ENCODE peak calls at places on chromosome 5, in five cellular contexts. One of them, this sample, is unnamed.
A peak's percentile ranks its signal among the peaks of the same experiment; 100 is the strongest.

GRCh38 chr5:85293139-85293785 is 908.6 kb upstream of the EDIL3 start:
- DNase-seq in H9: no peak
- DNase-seq in B cell: no peak
- DNase-seq in foreskin keratinocyte: no peak
- DNase-seq in heart right ventricle: no peak
- DNase-seq in this sample: no peak

GRCh38 chr5:38297830-38298608 is 39.7 kb downstream of the EGFLAM start:
- DNase-seq in H9: no peak
- DNase-seq in B cell: no peak
- DNase-seq in foreskin keratinocyte: no peak
- DNase-seq in heart right ventricle: no peak
- DNase-seq in this sample: no peak

GRCh38 chr5:109905906-109906305 is 216.2 kb downstream of the MAN2A1 start:
- DNase-seq in H9: no peak
- DNase-seq in B cell: no peak
- DNase-seq in foreskin keratinocyte: peak; percentile 49
- DNase-seq in heart right ventricle: no peak
- DNase-seq in this sample: no peak

GRCh38 chr5:176630681-176631222 is 277 bp downstream of the EIF4E1B start:
- DNase-seq in H9: no peak
- DNase-seq in B cell: no peak
- DNase-seq in foreskin keratinocyte: no peak
- DNase-seq in heart right ventricle: no peak
- DNase-seq in this sample: no peak

GRCh38 chr5:111016801-111017200 is 54.7 kb upstream of the TSLP start:
- DNase-seq in H9: no peak
- DNase-seq in B cell: no peak
- DNase-seq in foreskin keratinocyte: peak; percentile 24
- DNase-seq in heart right ventricle: no peak
- DNase-seq in this sample: no peak

GRCh38 chr5:169637085-169637855 is at the start of gene DOCK2:
- DNase-seq in H9: peak; percentile 50
- DNase-seq in B cell: peak; percentile 86
- DNase-seq in foreskin keratinocyte: no peak
- DNase-seq in heart right ventricle: peak; percentile 66
- DNase-seq in this sample: no peak

GRCh38 chr5:77957931-77958476 is 181.9 kb upstream of the TBCA start:
- DNase-seq in H9: peak; percentile 54
- DNase-seq in B cell: no peak
- DNase-seq in foreskin keratinocyte: no peak
- DNase-seq in heart right ventricle: no peak
- DNase-seq in this sample: no peak

GRCh38 chr5:147699496-147700088 is 82.9 kb downstream of the JAKMIP2 start:
- DNase-seq in H9: no peak
- DNase-seq in B cell: no peak
- DNase-seq in foreskin keratinocyte: no peak
- DNase-seq in heart right ventricle: no peak
- DNase-seq in this sample: no peak

GRCh38 chr5:45038366-45038987 is 229.7 kb downstream of the MRPS30 start:
- DNase-seq in H9: no peak
- DNase-seq in B cell: no peak
- DNase-seq in foreskin keratinocyte: peak; percentile 17
- DNase-seq in heart right ventricle: no peak
- DNase-seq in this sample: no peak

GRCh38 chr5:154714271-154714986 is 40.7 kb upstream of the LARP1 start:
- DNase-seq in H9: no peak
- DNase-seq in B cell: peak; percentile 43
- DNase-seq in foreskin keratinocyte: peak; percentile 16
- DNase-seq in heart right ventricle: no peak
- DNase-seq in this sample: no peak

GRCh38 chr5:61675015-61675692 is 343.1 kb downstream of the ZSWIM6 start:
- DNase-seq in H9: peak; percentile 44
- DNase-seq in B cell: no peak
- DNase-seq in foreskin keratinocyte: no peak
- DNase-seq in heart right ventricle: no peak
- DNase-seq in this sample: no peak

GRCh38 chr5:31531543-31531887 is 378 bp downstream of the DROSHA start:
- DNase-seq in H9: no peak
- DNase-seq in B cell: no peak
- DNase-seq in foreskin keratinocyte: peak; percentile 25
- DNase-seq in heart right ventricle: peak; percentile 18
- DNase-seq in this sample: no peak

GRCh38 chr5:124752854-124753720 is 6.6 kb upstream of the ZNF608 start:
- DNase-seq in H9: no peak
- DNase-seq in B cell: no peak
- DNase-seq in foreskin keratinocyte: no peak
- DNase-seq in heart right ventricle: no peak
- DNase-seq in this sample: no peak

GRCh38 chr5:169190860-169191259 is 110.1 kb downstream of the SLIT3 start:
- DNase-seq in H9: no peak
- DNase-seq in B cell: no peak
- DNase-seq in foreskin keratinocyte: no peak
- DNase-seq in heart right ventricle: no peak
- DNase-seq in this sample: no peak

GRCh38 chr5:173230741-173231380 is 4.1 kb downstream of the NKX2-5 start:
- DNase-seq in H9: no peak
- DNase-seq in B cell: no peak
- DNase-seq in foreskin keratinocyte: no peak
- DNase-seq in heart right ventricle: peak; percentile 41
- DNase-seq in this sample: peak; percentile 31

GRCh38 chr5:71482132-71482531 is 26.7 kb downstream of the BDP1 start:
- DNase-seq in H9: no peak
- DNase-seq in B cell: no peak
- DNase-seq in foreskin keratinocyte: no peak
- DNase-seq in heart right ventricle: no peak
- DNase-seq in this sample: no peak

DNA sequence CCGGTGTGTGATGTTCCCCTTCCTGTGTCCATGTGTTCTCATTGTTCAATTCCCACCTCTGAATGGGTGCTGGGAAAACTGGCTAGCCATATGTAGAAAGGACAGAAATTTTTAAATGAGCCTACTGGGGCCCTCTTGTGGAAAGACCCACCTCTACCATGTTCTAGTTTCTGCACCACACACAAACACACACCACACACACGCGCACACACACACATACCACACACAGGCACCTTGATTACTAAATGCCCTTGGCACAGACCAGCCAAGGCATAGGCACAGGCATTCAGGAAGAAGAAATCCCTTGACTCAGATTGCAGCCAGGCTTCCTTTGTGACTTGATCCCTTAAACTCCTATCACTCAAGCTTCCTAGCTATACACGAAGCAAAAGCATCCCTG is 60.5 kb downstream of the SIL1 start:
- DNase-seq in H9: no peak
- DNase-seq in B cell: no peak
- DNase-seq in foreskin keratinocyte: peak; percentile 54
- DNase-seq in heart right ventricle: no peak
- DNase-seq in this sample: no peak
- TF ChIP-seq CTCF in H9: peak; percentile 52
- TF ChIP-seq CTCF in B cell: no peak
- TF ChIP-seq CTCF in foreskin keratinocyte: peak; percentile 42
- TF ChIP-seq CTCF in heart right ventricle: peak; percentile 32
- TF ChIP-seq CTCF in this sample: no peak

DNA sequence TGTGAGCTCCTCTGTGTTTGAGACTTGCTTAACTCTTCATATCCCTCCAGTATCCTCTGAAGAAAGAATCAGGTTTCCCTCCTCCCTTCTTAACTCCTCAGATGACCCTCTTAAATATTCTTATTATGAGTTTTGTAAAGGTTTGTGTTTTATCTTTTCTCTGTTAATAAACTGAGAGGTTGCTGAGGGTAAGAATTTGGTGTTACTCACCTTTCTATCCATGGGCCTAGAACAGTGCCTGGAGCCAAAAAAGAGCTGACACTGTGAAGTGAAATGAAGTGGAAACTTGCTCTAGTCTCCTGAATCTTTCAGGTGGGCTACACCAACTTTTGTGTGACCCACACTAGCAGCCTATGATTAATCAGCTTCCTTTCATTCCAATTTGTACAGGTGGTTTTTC is 208.4 kb downstream of the CSNK1G3 start:
- DNase-seq in H9: no peak
- DNase-seq in B cell: no peak
- DNase-seq in foreskin keratinocyte: no peak
- DNase-seq in heart right ventricle: no peak
- DNase-seq in this sample: no peak
- TF ChIP-seq CTCF in H9: no peak
- TF ChIP-seq CTCF in B cell: no peak
- TF ChIP-seq CTCF in foreskin keratinocyte: no peak
- TF ChIP-seq CTCF in heart right ventricle: no peak
- TF ChIP-seq CTCF in this sample: no peak

GRCh38 chr5:98458004-98458403 is 315.5 kb upstream of the RGMB start:
- DNase-seq in H9: no peak
- DNase-seq in B cell: no peak
- DNase-seq in foreskin keratinocyte: no peak
- DNase-seq in heart right ventricle: no peak
- DNase-seq in this sample: no peak
- TF ChIP-seq CTCF in H9: no peak
- TF ChIP-seq CTCF in B cell: no peak
- TF ChIP-seq CTCF in foreskin keratinocyte: no peak
- TF ChIP-seq CTCF in heart right ventricle: no peak
- TF ChIP-seq CTCF in this sample: no peak

DNA sequence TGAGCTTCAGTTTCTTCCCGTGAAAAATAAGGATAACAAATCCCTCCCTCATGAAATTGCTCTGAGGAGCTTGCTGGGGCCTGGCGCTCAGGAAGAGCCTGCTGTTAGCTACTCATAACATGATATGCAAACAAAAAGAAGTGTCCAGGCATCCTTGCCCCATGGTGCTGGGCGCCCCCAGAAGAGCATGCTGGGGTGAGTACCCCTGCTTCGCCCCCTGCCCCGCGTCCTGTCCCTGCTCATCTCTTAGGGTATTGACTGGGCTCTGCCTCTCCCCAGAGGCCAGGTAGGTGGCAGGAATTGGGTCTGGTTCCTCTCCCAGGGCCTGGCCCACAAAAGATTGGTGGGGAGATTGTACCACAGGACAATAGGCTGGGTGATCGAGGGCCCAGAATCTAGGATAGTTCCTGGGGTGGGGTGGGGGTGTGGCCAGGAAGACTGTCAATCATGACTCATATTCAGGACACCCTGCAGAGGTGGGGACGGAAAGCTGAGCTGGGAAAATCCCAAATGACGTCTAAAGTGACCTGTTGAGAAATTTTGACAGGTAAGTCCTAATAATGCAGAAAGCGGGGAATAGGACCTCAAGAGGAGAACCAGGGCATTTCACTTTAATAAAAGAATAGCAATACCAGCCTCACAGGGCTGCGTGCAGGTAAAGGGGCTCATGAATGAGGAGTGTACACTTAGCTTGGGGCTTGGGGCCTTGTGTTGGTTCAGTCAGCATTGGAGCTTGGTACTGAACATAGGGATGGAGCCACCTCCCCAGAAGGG is 8.9 kb downstream of the PITX1 start:
- DNase-seq in H9: no peak
- DNase-seq in B cell: no peak
- DNase-seq in foreskin keratinocyte: peak; percentile 82
- DNase-seq in heart right ventricle: no peak
- DNase-seq in this sample: no peak
- TF ChIP-seq CTCF in H9: no peak
- TF ChIP-seq CTCF in B cell: no peak
- TF ChIP-seq CTCF in foreskin keratinocyte: peak; percentile 49
- TF ChIP-seq CTCF in heart right ventricle: no peak
- TF ChIP-seq CTCF in this sample: no peak

DNA sequence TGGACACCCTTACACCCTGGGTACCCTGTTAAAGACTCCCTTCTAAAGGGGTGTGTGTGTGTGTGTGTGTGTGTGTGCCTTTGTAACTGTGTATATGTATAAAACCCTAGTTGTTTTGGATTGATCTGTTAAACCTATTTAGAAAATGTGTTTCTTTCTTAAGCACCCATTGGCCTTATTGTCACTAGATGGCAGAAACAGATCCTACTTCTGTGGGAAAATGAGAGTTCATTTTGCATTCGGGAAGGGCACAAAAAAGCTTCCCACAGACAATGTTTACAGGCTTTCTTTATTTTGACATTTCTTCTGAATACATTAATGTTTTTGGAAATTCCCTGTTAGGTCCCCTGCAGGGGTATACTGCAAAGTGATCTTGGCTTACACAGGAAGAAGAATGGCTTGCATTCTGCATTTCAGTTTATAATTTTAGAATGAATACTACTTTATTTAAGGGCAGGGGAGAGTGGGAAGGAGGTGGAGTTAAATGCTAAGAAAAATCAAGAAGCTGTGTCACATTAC is 481.8 kb upstream of the ARRDC3 start:
- DNase-seq in H9: no peak
- DNase-seq in B cell: no peak
- DNase-seq in foreskin keratinocyte: no peak
- DNase-seq in heart right ventricle: no peak
- DNase-seq in this sample: no peak
- TF ChIP-seq CTCF in H9: no peak
- TF ChIP-seq CTCF in B cell: no peak
- TF ChIP-seq CTCF in foreskin keratinocyte: no peak
- TF ChIP-seq CTCF in heart right ventricle: no peak
- TF ChIP-seq CTCF in this sample: no peak

GRCh38 chr5:15459200-15459599 is 40.8 kb upstream of the FBXL7 start:
- DNase-seq in H9: no peak
- DNase-seq in B cell: no peak
- DNase-seq in foreskin keratinocyte: no peak
- DNase-seq in heart right ventricle: no peak
- DNase-seq in this sample: no peak

DNA sequence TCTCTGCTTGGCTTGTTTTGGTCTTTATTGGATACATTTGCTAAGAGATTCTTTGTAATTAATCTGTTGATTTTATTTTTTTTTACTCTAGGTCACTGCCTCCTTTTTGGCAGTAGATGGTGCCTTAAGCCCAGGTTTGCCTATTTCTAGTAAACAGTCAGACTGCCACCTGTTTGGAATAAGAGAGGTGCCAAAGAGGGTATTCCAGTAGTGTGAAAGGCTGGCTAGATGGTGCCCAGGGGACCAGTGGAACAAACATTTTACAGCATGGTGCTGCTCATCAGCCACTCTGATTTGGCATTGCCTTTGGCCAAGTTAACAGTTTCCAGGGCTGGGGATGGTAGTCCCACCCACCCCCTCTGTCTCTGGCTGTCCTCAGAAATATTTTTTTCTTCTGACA is 36.7 kb upstream of the FBXL7 start:
- DNase-seq in H9: no peak
- DNase-seq in B cell: no peak
- DNase-seq in foreskin keratinocyte: peak; percentile 15
- DNase-seq in heart right ventricle: no peak
- DNase-seq in this sample: no peak
- TF ChIP-seq CTCF in H9: peak; percentile 80
- TF ChIP-seq CTCF in B cell: no peak
- TF ChIP-seq CTCF in foreskin keratinocyte: peak; percentile 65
- TF ChIP-seq CTCF in heart right ventricle: peak; percentile 54
- TF ChIP-seq CTCF in this sample: peak; percentile 13

This sample was measured in Peyer's patch.